ENCODE peak calls at places on chromosomes 3 and 15, in nine cellular contexts. S is endothelial cell; V is RWPE1; H is AG09319; R is fibroblast of the conjunctiva; Y is NCI-H1105; N is activated CD4-positive, alpha-beta T cell treated with anti-CD3 and anti-CD28 coated beads, Interleukin-2, amount 50 U/mL, for 4 hours; D is breast epithelium; J is B cell. M is an unnamed sample.

GRCh38 chr3:177174607-177175006 is 22.7 kb downstream of the TBL1XR1 start:
- DNase-seq in R (no peak), H (no peak), D (no peak), N (no peak), V (no peak), S (no peak), J (no peak), Y (no peak), M (no peak)

GRCh38 chr3:162541923-162542322 is 1045.3 kb downstream of the OTOL1 start:
- DNase-seq in R (no peak), Y (no peak), D (no peak), S (no peak), V (no peak), N (no peak), J (no peak), H (no peak), M (no peak)

GRCh38 chr3:196216081-196216564 is at the start of gene SLC51A:
- DNase-seq in S (no peak), H (no peak), Y (no peak), R (no peak), D (no peak), N (no peak), V (peak; percentile 22), J (no peak), M (no peak)

GRCh38 chr3:62676686-62677271 is 198.4 kb downstream of the CADPS start:
- DNase-seq in D (no peak), H (no peak), S (no peak), N (no peak), R (no peak), Y (no peak), V (no peak), J (no peak), M (no peak)

GRCh38 chr15:39215006-39215405 is 365.9 kb upstream of the THBS1 start:
- DNase-seq in N (no peak), H (no peak), J (no peak), Y (no peak), R (no peak), V (no peak), S (no peak), D (no peak), M (no peak)

GRCh38 chr3:169886671-169887070 is 16.9 kb upstream of the LRRC31 start:
- DNase-seq in J (no peak), V (no peak), N (no peak), R (peak; percentile 17), D (peak; percentile 52), H (peak; percentile 28), S (no peak), Y (no peak), M (no peak)

GRCh38 chr15:33243869-33244268 is 49.4 kb upstream of the FMN1 start:
- DNase-seq in V (peak; percentile 61), N (no peak), J (no peak), R (no peak), D (no peak), Y (no peak), H (no peak), S (no peak), M (no peak)

GRCh38 chr3:127911421-127911931 is 3.6 kb upstream of the KBTBD12 start:
- DNase-seq in D (peak; percentile 40), Y (no peak), H (no peak), V (no peak), N (no peak), J (no peak), S (no peak), R (no peak), M (no peak)

GRCh38 chr3:122789585-122790273 is 3.9 kb downstream of the HSPBAP1 start:
- DNase-seq in N (no peak), S (no peak), R (no peak), Y (no peak), D (no peak), V (peak; percentile 54), J (no peak), H (no peak), M (no peak)

GRCh38 chr3:132268956-132269355 is 48.3 kb upstream of the ACP3 start:
- DNase-seq in H (no peak), V (no peak), D (no peak), N (no peak), S (peak; percentile 26), Y (no peak), R (no peak), J (no peak), M (no peak)

GRCh38 chr3:196968233-196969000 is at the start of gene PIGZ:
- DNase-seq in N (no peak), R (no peak), V (peak; percentile 44), Y (peak; percentile 15), D (no peak), S (peak; percentile 47), H (peak; percentile 10), J (peak; percentile 67), M (peak; percentile 40)

GRCh38 chr15:70853855-70854668 is at the start of gene LARP6:
- DNase-seq in J (peak; percentile 28), D (peak; percentile 30), Y (peak; percentile 63), R (no peak), S (peak; percentile 64), V (peak; percentile 39), H (no peak), N (no peak), M (no peak)

GRCh38 chr3:72892081-72892763 is 4.4 kb downstream of the GXYLT2 start:
- DNase-seq in V (peak; percentile 38), S (no peak), J (no peak), Y (no peak), R (peak; percentile 87), D (no peak), N (no peak), H (peak; percentile 83), M (no peak)

GRCh38 chr3:44050051-44050570 is 191.6 kb upstream of the TOPAZ1 start:
- DNase-seq in Y (no peak), N (no peak), V (no peak), J (no peak), D (no peak), R (no peak), H (no peak), S (no peak), M (no peak)

GRCh38 chr3:162489853-162490252 is 993.2 kb downstream of the OTOL1 start:
- DNase-seq in R (no peak), J (no peak), V (no peak), D (no peak), N (no peak), Y (peak; percentile 4), H (no peak), S (no peak), M (no peak)

GRCh38 chr3:31562525-31562924 is 29.8 kb downstream of the STT3B start:
- DNase-seq in S (peak; percentile 16), H (no peak), J (no peak), D (no peak), V (no peak), R (no peak), N (no peak), Y (no peak), M (no peak)

GRCh38 chr3:48119495-48120193 is 68.6 kb downstream of the CDC25A start:
- DNase-seq in J (no peak), R (no peak), S (no peak), V (no peak), N (no peak), Y (no peak), H (no peak), D (peak; percentile 20), M (no peak)

GRCh38 chr3:35393916-35394315 is 245.4 kb upstream of the ARPP21 start:
- DNase-seq in R (no peak), H (no peak), V (no peak), N (no peak), S (no peak), D (no peak), Y (no peak), J (no peak), M (peak; percentile 67)

GRCh38 chr3:67614195-67614594 is 40.2 kb downstream of the SUCLG2 start:
- DNase-seq in V (no peak), R (no peak), Y (no peak), N (no peak), D (no peak), S (no peak), H (no peak), J (no peak), M (no peak)

GRCh38 chr15:58886921-58887320 is 46.6 kb downstream of the SLTM start:
- DNase-seq in N (no peak), J (no peak), S (no peak), Y (no peak), R (no peak), D (no peak), V (no peak), H (no peak), M (no peak)

GRCh38 chr3:14370719-14371572 is 31.5 kb upstream of the SLC6A6 start:
- DNase-seq in N (no peak), R (no peak), H (no peak), S (no peak), D (no peak), J (no peak), Y (no peak), V (no peak), M (no peak)

GRCh38 chr3:154059798-154060197 is 61.4 kb upstream of the ARHGEF26 start:
- DNase-seq in J (no peak), H (no peak), Y (no peak), D (peak; percentile 23), V (no peak), N (no peak), R (no peak), S (no peak), M (no peak)

GRCh38 chr15:89122532-89123525 is 34.6 kb downstream of the ABHD2 start:
- DNase-seq in J (no peak), Y (no peak), H (no peak), R (no peak), V (peak; percentile 90), N (no peak), S (no peak), D (no peak), M (no peak)

GRCh38 chr3:131819656-131820055 is 215.2 kb downstream of the CPNE4 start:
- DNase-seq in S (no peak), R (no peak), J (no peak), H (no peak), D (no peak), V (no peak), Y (no peak), N (no peak), M (no peak)

GRCh38 chr3:17182158-17182557 is 297.4 kb downstream of the PLCL2 start:
- DNase-seq in H (no peak), V (no peak), D (no peak), Y (no peak), S (no peak), N (no peak), R (no peak), J (no peak), M (no peak)